ENCODE peak calls at places on chromosomes 4 and X, in seven cellular contexts. L is H9, A is fibroblast of lung, V is lung, M is sigmoid colon, J is neural progenitor cell, W is A549. K is an unnamed sample. For H3K4me1, the result is how much of the 10 kb centered on the place peaks cover.

GRCh38 chr4:180953572-180953971 is 1289.6 kb upstream of the TENM3 start:
- DNase-seq in A (no peak), J (peak), V (no peak), W (no peak), L (peak), M (no peak), K (peak)

GRCh38 chr4:1200425-1201035 is 28.1 kb upstream of the SPON2 start:
- DNase-seq in J (no peak), L (peak), V (no peak), M (peak), A (peak), W (no peak), K (peak)

GRCh38 chr4:20844311-20844710 is 144.1 kb downstream of the PACRGL start:
- DNase-seq in V (no peak), L (no peak), W (no peak), M (no peak), A (no peak), J (peak), K (no peak)

GRCh38 chr4:98166025-98166730 is 22.9 kb upstream of the STPG2 start:
- DNase-seq in L (no peak), M (no peak), W (peak), J (no peak), A (no peak), V (no peak), K (no peak)

GRCh38 chrX:131801911-131802310 is 221.2 kb upstream of the STK26 start:
- DNase-seq in V (no peak), W (no peak), A (no peak), L (no peak), J (no peak), M (no peak), K (no peak)

GRCh38 chrX:87517571-87518141 is at the start of gene KLHL4:
- DNase-seq in W (no peak), L (peak), M (no peak), A (peak), V (no peak), J (peak), K (no peak)

GRCh38 chr4:1520145-1520661 is 114.0 kb upstream of the NKX1-1 start:
- DNase-seq in M (peak), W (no peak), L (no peak), J (no peak), A (no peak), V (no peak), K (peak)

GRCh38 chr4:79862842-79863241 is 210.2 kb downstream of the ANTXR2 start:
- DNase-seq in L (no peak), V (no peak), J (no peak), W (no peak), M (no peak), A (peak), K (no peak)

GRCh38 chr4:177251237-177251636 is 58.4 kb upstream of the NEIL3 start:
- DNase-seq in A (no peak), J (no peak), W (no peak), M (no peak), V (no peak), L (no peak), K (no peak)

GRCh38 chr4:67500373-67500772 is 44.9 kb downstream of the CENPC start:
- DNase-seq in W (no peak), L (no peak), A (no peak), V (no peak), J (no peak), M (no peak), K (no peak)

GRCh38 chr4:163939597-163939996 is 445.1 kb downstream of the TMA16 start:
- DNase-seq in M (no peak), A (no peak), V (no peak), J (no peak), W (no peak), L (no peak), K (no peak)

GRCh38 chr4:38563703-38564490 is 100.1 kb upstream of the KLF3 start:
- DNase-seq in A (peak), V (no peak), M (no peak), J (no peak), L (no peak), W (no peak), K (no peak)

GRCh38 chrX:18896680-18897544 is 87.0 kb downstream of the PHKA2 start:
- DNase-seq in M (no peak), L (peak), V (no peak), J (no peak), W (no peak), A (no peak), K (no peak)

GRCh38 chr4:82606622-82607021 is 44.8 kb upstream of the TMEM150C start:
- DNase-seq in A (no peak), L (no peak), W (no peak), M (no peak), J (no peak), V (no peak), K (no peak)
- H3K4me1 ChIP-seq in A (under half), L (under half), W (under half), M (under half), J (under half), V (under half), K (under half)

DNA sequence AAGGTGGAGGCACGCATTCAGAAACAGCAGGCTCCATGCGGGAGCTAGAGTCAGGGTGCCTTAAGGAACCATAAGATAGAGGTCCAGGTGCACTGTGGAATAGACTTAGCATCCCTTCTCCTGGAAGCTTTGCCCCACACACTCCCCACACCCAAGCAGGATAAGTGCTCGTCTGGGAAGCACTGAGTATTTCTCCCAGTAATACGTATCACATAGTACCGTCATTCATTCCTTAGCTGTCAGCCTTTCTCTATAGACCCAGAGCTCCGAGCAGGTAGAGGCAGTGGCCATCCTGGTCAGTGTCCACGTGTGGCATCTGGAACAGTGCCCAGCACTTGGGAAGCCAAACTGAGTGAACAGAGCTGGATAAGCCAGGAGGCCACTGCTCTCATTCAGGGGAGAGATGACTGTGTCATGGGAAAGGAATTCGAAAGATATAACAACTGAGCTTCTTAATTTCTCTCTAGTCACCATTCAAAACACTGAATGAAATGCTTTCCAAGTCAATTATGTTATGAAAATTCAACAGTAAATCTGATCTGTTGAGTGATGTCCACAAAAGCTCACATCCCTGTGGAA is 9.9 kb downstream of the APBB2 start:
- DNase-seq in W (no peak), M (no peak), L (no peak), V (peak), A (peak), J (no peak), K (no peak)
- H3K4me1 ChIP-seq in W (under half), M (half or more), L (under half), V (under half), A (under half), J (under half), K (under half)

DNA sequence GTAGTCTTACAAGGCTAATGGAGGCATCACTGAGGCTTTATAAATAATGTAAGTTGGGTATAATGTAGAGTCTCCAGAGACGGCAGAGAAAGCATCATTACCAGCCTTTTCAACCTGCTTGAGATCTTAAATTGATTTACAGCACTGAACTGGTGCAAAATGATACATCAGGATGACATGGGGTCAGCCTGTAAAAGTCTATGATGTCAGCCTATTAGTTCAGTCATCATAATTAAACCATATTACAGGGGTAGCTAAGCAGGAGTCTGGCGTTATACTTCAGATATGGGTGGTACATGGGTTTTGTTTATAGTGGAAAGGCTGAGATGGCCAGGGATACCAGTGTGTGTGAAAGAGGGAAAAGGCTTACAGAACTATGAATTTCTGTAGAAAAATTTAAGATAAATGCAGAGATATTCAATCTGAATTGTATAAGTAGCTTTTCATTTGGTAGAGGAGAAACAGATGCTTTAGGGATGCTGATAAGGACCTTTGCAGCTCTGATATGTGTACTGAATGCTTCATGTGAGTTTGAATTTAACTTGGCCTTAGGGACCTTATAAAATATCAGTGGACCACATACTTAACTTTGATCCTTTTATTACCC is 2.7 kb downstream of the SMAD1 start:
- DNase-seq in W (no peak), A (no peak), V (no peak), J (no peak), L (no peak), M (no peak), K (peak)
- H3K4me1 ChIP-seq in W (under half), A (under half), V (under half), J (under half), L (under half), M (under half), K (under half)

GRCh38 chrX:115561605-115562491 is 874 bp downstream of the PLS3 start:
- DNase-seq in L (peak), W (peak), M (peak), A (peak), V (peak), J (peak), K (peak)
- H3K4me1 ChIP-seq in L (under half), W (half or more), M (under half), A (under half), V (under half), J (under half), K (under half)

DNA sequence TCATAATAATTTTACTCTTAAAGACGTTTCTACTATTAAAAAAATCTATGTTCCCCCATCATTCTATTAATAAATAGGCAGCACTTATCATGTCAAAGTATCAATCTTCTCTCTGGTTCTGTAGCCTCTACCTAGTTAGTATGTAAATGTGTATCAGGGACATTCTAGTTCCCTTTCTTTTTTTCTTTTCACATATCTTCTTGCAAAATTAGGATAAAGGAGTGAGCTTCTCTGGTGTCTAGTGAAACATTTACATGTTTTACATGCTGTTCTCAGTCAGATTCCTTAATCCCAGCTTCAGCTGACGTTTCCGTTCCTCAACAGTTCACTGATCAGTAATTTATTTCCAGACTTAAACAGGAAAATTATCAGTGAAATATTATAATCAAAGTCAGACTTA is 11.8 kb downstream of the PCDH10 start:
- DNase-seq in A (no peak), M (no peak), J (no peak), L (no peak), W (no peak), V (no peak), K (no peak)
- H3K4me1 ChIP-seq in A (under half), M (under half), J (under half), L (under half), W (under half), V (under half), K (under half)